ENCODE peak calls at places on chromosomes 13 and 19, in nine cellular contexts. N, B, T, Z, X, J, W, U and L are unnamed samples.

GRCh38 chr13:28650284-28650683 is 8.6 kb upstream of the POMP start:
- DNase-seq in X (no peak), Z (no peak), N (no peak), U (no peak), B (no peak), T (no peak), J (no peak), W (no peak), L (no peak)

GRCh38 chr19:13827656-13828055 is 32.4 kb downstream of the ZSWIM4 start:
- DNase-seq in N (no peak), U (no peak), T (no peak), Z (no peak), W (no peak), X (no peak), J (no peak), B (no peak), L (no peak)

GRCh38 chr19:31255863-31256600 is 93.2 kb downstream of the TSHZ3 start:
- DNase-seq in T (no peak), J (no peak), W (peak), N (peak), X (no peak), U (no peak), Z (no peak), B (no peak), L (no peak)

GRCh38 chr13:21557995-21558394 is 46.0 kb downstream of the MICU2 start:
- DNase-seq in N (peak), B (no peak), T (peak), U (no peak), W (no peak), X (no peak), Z (no peak), J (no peak), L (peak)

GRCh38 chr13:69704311-69704710 is 403.3 kb upstream of the ATXN8OS start:
- DNase-seq in W (no peak), J (no peak), B (no peak), Z (no peak), X (no peak), T (no peak), N (peak), U (no peak), L (no peak)

GRCh38 chr13:113585828-113586355 is 1.3 kb downstream of the TFDP1 start:
- DNase-seq in Z (no peak), U (no peak), T (no peak), N (no peak), W (no peak), B (no peak), X (no peak), J (no peak), L (no peak)

GRCh38 chr19:8569066-8569761 is 8.0 kb downstream of the MYO1F start:
- DNase-seq in Z (peak), T (no peak), W (no peak), J (no peak), N (peak), U (no peak), X (peak), B (no peak), L (no peak)

GRCh38 chr13:29359181-29359580 is 236.3 kb downstream of the SLC7A1 start:
- DNase-seq in Z (no peak), U (no peak), T (no peak), N (no peak), W (no peak), J (no peak), X (no peak), B (no peak), L (no peak)

GRCh38 chr13:73273737-73274136 is 214.9 kb downstream of the KLF5 start:
- DNase-seq in B (no peak), J (no peak), X (no peak), W (no peak), T (no peak), U (no peak), N (peak), Z (no peak), L (no peak)

GRCh38 chr13:23570931-23571330 is 719 bp downstream of the TNFRSF19 start:
- DNase-seq in W (peak), T (no peak), X (no peak), B (no peak), Z (no peak), U (no peak), N (no peak), J (no peak), L (peak)

GRCh38 chr19:49555600-49556411 is 24.6 kb downstream of the NOSIP start:
- DNase-seq in U (peak), X (no peak), B (no peak), Z (peak), T (peak), J (peak), N (no peak), W (no peak), L (no peak)

GRCh38 chr13:104483631-104484030 is 1417.4 kb upstream of the SLC10A2 start:
- DNase-seq in W (no peak), X (no peak), J (no peak), B (no peak), Z (no peak), N (no peak), T (no peak), U (no peak), L (no peak)

GRCh38 chr19:46970815-46971214 is 48.8 kb upstream of the NPAS1 start:
- DNase-seq in N (no peak), B (peak), U (no peak), W (no peak), T (no peak), Z (no peak), X (no peak), J (no peak), L (no peak)

GRCh38 chr13:35144496-35144895 is 202.4 kb downstream of the NBEA start:
- DNase-seq in J (no peak), B (no peak), X (no peak), Z (no peak), T (no peak), W (no peak), N (peak), U (no peak), L (no peak)

GRCh38 chr19:16039081-16039480 is 37.2 kb upstream of the TPM4 start:
- DNase-seq in W (no peak), X (no peak), U (no peak), N (no peak), J (no peak), T (no peak), Z (no peak), B (no peak), L (no peak)